ENCODE peak calls at places on chromosomes 5 and 9, in four cellular contexts. M is endothelial cell, Q is neural progenitor cell, I is ovary. T is an unnamed sample.

GRCh38 chr5:167295686-167296015 is 995.8 kb upstream of the WWC1 start:
- DNase-seq in M (no peak), Q (no peak), I (no peak), T (no peak)

GRCh38 chr9:82117025-82117424 is 128.5 kb downstream of the SPATA31D1 start:
- DNase-seq in M (no peak), Q (peak), I (no peak), T (no peak)

GRCh38 chr5:172770374-172770674 is 671 bp downstream of the DUSP1 start:
- DNase-seq in M (peak), Q (no peak), I (no peak), T (no peak)

GRCh38 chr5:152883061-152883460 is 478.0 kb upstream of the NMUR2 start:
- DNase-seq in M (no peak), Q (no peak), I (no peak), T (no peak)

GRCh38 chr9:124277420-124277819 is 19.7 kb downstream of the NEK6 start:
- DNase-seq in M (no peak), Q (no peak), I (no peak), T (no peak)

GRCh38 chr9:93184439-93185221 is 691 bp downstream of the WNK2 start:
- DNase-seq in M (peak), Q (peak), I (no peak), T (peak)

GRCh38 chr9:10443805-10444204 is 169.0 kb downstream of the PTPRD start:
- DNase-seq in M (no peak), Q (no peak), I (no peak), T (no peak)

GRCh38 chr9:79221084-79221483 is 350.7 kb upstream of the TLE4 start:
- DNase-seq in M (no peak), Q (no peak), I (no peak), T (no peak)

GRCh38 chr5:850511-851006 is at the start of gene ZDHHC11:
- DNase-seq in M (no peak), Q (peak), I (peak), T (peak)

GRCh38 chr5:10663531-10664183 is 97.4 kb downstream of the DAP start:
- DNase-seq in M (no peak), Q (peak), I (no peak), T (no peak)

GRCh38 chr9:6639622-6640021 is 5.9 kb downstream of the GLDC start:
- DNase-seq in M (no peak), Q (no peak), I (no peak), T (no peak)

GRCh38 chr5:173573126-173573960 is 43.1 kb downstream of the BOD1 start:
- DNase-seq in M (peak), Q (peak), I (peak), T (peak)

DNA sequence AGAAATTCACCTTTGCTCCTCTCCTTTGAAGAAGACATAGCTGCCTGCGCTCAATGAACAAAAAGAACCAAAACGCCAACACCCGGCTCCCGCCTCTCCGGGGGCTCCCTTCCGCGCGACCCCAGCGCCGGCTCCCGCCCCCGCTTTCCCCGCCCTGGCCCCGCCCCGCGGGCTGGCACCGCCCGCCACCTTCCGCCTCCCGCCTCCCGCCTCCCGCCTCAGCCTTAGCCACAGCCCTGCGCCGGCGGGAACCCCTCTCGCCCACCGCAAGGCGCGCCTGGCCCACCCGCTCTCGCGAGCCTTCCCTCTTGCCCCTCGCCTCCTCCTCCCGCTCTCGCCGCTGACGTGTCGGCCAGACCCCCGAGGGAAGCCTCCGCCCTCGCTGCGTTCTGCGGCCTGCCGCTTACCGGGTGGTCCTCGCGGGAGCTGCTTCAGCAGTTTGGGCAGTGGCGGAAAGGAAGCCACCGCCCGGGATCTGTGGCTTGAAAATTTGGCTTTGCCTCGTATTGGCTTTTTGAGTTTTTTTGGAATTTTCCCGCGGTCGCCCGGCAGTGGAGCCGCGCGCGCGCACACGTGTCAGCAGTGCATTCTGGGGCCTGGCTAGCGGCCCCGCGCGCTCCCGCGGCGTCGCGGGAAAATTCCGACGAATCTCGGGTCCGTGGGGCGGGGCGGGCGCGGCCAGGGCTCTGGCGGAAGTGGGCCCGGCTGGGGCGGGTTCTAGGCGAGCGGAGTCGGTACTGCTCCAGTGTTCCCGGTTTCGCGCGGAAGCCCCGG is at the start of gene FANCC:
- DNase-seq in M (peak), Q (peak), I (peak), T (peak)
- TF ChIP-seq CTCF in M (no peak), Q (no peak), I (no peak), T (no peak)

DNA sequence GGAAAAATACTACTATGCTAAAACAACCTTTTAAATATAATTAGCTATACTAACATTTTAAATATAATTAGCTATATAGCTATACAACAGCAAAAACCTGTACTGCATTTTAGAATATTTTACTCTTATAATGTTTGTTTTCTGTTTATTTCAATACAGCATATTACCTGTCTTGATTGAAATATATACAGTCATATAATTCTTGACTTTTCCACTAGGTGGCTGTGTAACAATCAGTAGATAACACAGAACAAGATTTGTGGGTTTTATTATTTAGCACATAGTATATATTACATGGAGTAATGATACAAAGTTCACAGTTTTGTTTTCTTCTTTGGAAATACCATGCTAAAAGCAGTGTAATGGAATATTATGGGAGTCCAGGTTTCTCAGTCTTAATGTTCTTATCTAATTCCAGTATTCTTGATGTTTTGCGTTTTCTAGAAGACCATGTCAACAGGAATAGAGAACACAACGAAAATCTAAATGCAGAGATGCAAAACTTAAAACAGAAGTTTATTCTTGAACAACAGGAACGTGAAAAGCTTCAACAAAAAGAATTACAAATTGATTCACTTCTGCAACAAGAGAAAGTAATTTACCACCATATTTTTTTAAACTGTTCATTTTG is 13.3 kb downstream of the HMMR start:
- DNase-seq in M (no peak), Q (no peak), I (no peak), T (no peak)
- TF ChIP-seq CTCF in M (no peak), Q (peak), I (no peak), T (no peak)

GRCh38 chr5:178831049-178831448 is 28.7 kb upstream of the ZNF354B start:
- DNase-seq in M (no peak), Q (peak), I (no peak), T (no peak)
- TF ChIP-seq CTCF in M (no peak), Q (no peak), I (no peak), T (no peak)

GRCh38 chr9:127178646-127179632 is 56.5 kb upstream of the ANGPTL2 start:
- DNase-seq in M (no peak), Q (peak), I (peak), T (peak)
- TF ChIP-seq CTCF in M (no peak), Q (no peak), I (no peak), T (no peak)